ENCODE peak calls at places on chromosomes 11 and 22, in four cellular contexts. U is renal cortical epithelial cell, Y is NCI-H1105, Q is NCI-H82. X is an unnamed sample.

GRCh38 chr11:20873054-20873453 is 203.7 kb downstream of the NELL1 start:
- DNase-seq in U (peak; percentile 9), Y (peak; percentile 70), Q (peak; percentile 80), X (peak; percentile 95)

GRCh38 chr22:48227341-48228018 is 1465.0 kb downstream of the TBC1D22A start:
- DNase-seq in Q (no peak), Y (no peak), U (no peak), X (no peak)

GRCh38 chr11:69398529-69399492 is 82.7 kb upstream of the LINC01488 start:
- DNase-seq in Q (no peak), Y (no peak), U (peak; percentile 76), X (no peak)

GRCh38 chr11:2318123-2318522 is 16.3 kb downstream of the TSPAN32 start:
- DNase-seq in U (no peak), Q (no peak), Y (no peak), X (no peak)

GRCh38 chr11:113817162-113817561 is 37.6 kb downstream of the CLDN25 start:
- DNase-seq in U (no peak), Y (no peak), Q (no peak), X (no peak)

GRCh38 chr22:44575344-44576268 is 77.6 kb upstream of the RTL6 start:
- DNase-seq in Q (no peak), Y (no peak), U (no peak), X (no peak)

GRCh38 chr11:135033545-135033944 is 621.5 kb upstream of the B3GAT1 start:
- DNase-seq in U (no peak), Y (peak; percentile 15), Q (peak; percentile 10), X (peak; percentile 39)

GRCh38 chr11:126146454-126147192 is 64.8 kb downstream of the RPUSD4 start:
- DNase-seq in U (peak; percentile 64), Y (peak; percentile 94), Q (peak; percentile 42), X (peak; percentile 79)

GRCh38 chr11:122721201-122721963 is 65.9 kb downstream of the UBASH3B start:
- DNase-seq in U (no peak), Q (no peak), Y (no peak), X (no peak)

GRCh38 chr11:65891180-65892136 is 985 bp downstream of the CCDC85B start:
- DNase-seq in Y (no peak), Q (peak; percentile 68), U (no peak), X (peak; percentile 72)

GRCh38 chr11:107957109-107957588 is 28.9 kb downstream of the RAB39A start:
- DNase-seq in Q (peak; percentile 39), U (no peak), Y (no peak), X (peak; percentile 77)

GRCh38 chr22:20437253-20438065 is at the start of gene SCARF2:
- DNase-seq in U (no peak), Q (peak; percentile 64), Y (no peak), X (peak; percentile 51)

GRCh38 chr11:70861534-70861933 is 390.8 kb downstream of the SHANK2 start:
- DNase-seq in U (no peak), Y (peak; percentile 28), Q (no peak), X (peak; percentile 96)

GRCh38 chr11:81070948-81071347 is 1630.1 kb upstream of the TENM4 start:
- DNase-seq in Q (no peak), U (peak; percentile 30), Y (no peak), X (no peak)

GRCh38 chr11:118938491-118939411 is 13.0 kb upstream of the BCL9L start:
- DNase-seq in U (peak; percentile 94), Q (no peak), Y (no peak), X (no peak)

GRCh38 chr11:9719949-9720646 is 56.2 kb downstream of the SWAP70 start:
- DNase-seq in Q (no peak), Y (no peak), U (no peak), X (peak; percentile 56)

GRCh38 chr11:12075822-12076821 is 34.3 kb upstream of the MICAL2 start:
- DNase-seq in U (peak; percentile 98), Y (no peak), Q (no peak), X (peak; percentile 62)

GRCh38 chr11:61369372-61370348 is 7.5 kb downstream of the TMEM138 start:
- DNase-seq in Q (no peak), U (peak; percentile 34), Y (no peak), X (no peak)

GRCh38 chr22:37267128-37267587 is 15.2 kb upstream of the CYTH4 start:
- DNase-seq in Q (peak; percentile 62), U (no peak), Y (peak; percentile 30), X (peak; percentile 54)

GRCh38 chr11:130650456-130651068 is 202.1 kb downstream of the ADAMTS15 start:
- DNase-seq in U (peak; percentile 52), Y (no peak), Q (no peak), X (no peak)

GRCh38 chr22:22927196-22927887 is 39.7 kb downstream of the IGLL5 start:
- DNase-seq in Q (no peak), U (no peak), Y (no peak), X (no peak)

GRCh38 chr22:31891366-31892079 is 52.8 kb upstream of the YWHAH start:
- DNase-seq in U (peak; percentile 75), Q (no peak), Y (no peak), X (peak; percentile 90)

GRCh38 chr11:77154381-77155081 is 26.5 kb downstream of the MYO7A start:
- DNase-seq in Y (peak; percentile 81), U (no peak), Q (no peak), X (peak; percentile 90)

GRCh38 chr22:20105456-20106204 is 10.3 kb upstream of the RANBP1 start:
- DNase-seq in U (no peak), Q (no peak), Y (no peak), X (no peak)

GRCh38 chr22:41001722-41002122 is 50.5 kb downstream of the RBX1 start:
- DNase-seq in U (peak; percentile 87), Q (no peak), Y (no peak), X (no peak)

GRCh38 chr22:44261861-44262595 is 50.7 kb downstream of the SHISAL1 start:
- DNase-seq in Y (peak; percentile 56), U (no peak), Q (peak; percentile 82), X (peak; percentile 82)